ENCODE peak calls at places on chromosomes 1 and 21, in seven cellular contexts. F is pancreas, G is stromal cell of bone marrow, I is NCI-H446, V is ELF-1, E is right atrium auricular region, C is tibial nerve. B is an unnamed sample.

GRCh38 chr1:1430114-1430982 is 5.1 kb upstream of the VWA1 start:
- DNase-seq in F (peak), G (peak), I (no peak), V (peak), E (peak), C (peak), B (no peak)

GRCh38 chr1:9037476-9038337 is 11.5 kb upstream of the SLC2A7 start:
- DNase-seq in F (no peak), G (no peak), I (no peak), V (no peak), E (no peak), C (no peak), B (no peak)

GRCh38 chr21:17732306-17732705 is 86.8 kb downstream of the C21orf91 start:
- DNase-seq in F (no peak), G (no peak), I (no peak), V (no peak), E (no peak), C (no peak), B (no peak)

GRCh38 chr1:107964397-107965111 is 426 bp downstream of the VAV3 start:
- DNase-seq in F (no peak), G (no peak), I (no peak), V (peak), E (no peak), C (no peak), B (no peak)

GRCh38 chr21:25507522-25507921 is 99.8 kb downstream of the MRPL39 start:
- DNase-seq in F (no peak), G (no peak), I (no peak), V (no peak), E (no peak), C (no peak), B (no peak)

GRCh38 chr1:229480500-229480899 is 27.6 kb downstream of the NUP133 start:
- DNase-seq in F (no peak), G (no peak), I (no peak), V (no peak), E (no peak), C (no peak), B (no peak)

GRCh38 chr1:175062339-175062738 is 5.3 kb upstream of the TNN start:
- DNase-seq in F (no peak), G (no peak), I (no peak), V (no peak), E (no peak), C (no peak), B (no peak)

GRCh38 chr1:59549067-59549837 is 252.4 kb downstream of the FGGY start:
- DNase-seq in F (no peak), G (no peak), I (no peak), V (no peak), E (no peak), C (no peak), B (no peak)

GRCh38 chr1:33152685-33153432 is 29.0 kb downstream of the TRIM62 start:
- DNase-seq in F (no peak), G (peak), I (peak), V (peak), E (peak), C (peak), B (no peak)

GRCh38 chr1:176051902-176052518 is 155.1 kb downstream of the COP1 start:
- DNase-seq in F (no peak), G (no peak), I (no peak), V (no peak), E (no peak), C (no peak), B (no peak)